ENCODE peak calls at places on chromosomes 6 and 20, in six cellular contexts. One of them, this sample, is unnamed.
A peak's percentile ranks its signal among the peaks of the same experiment; 100 is the strongest.

GRCh38 chr6:18115356-18115755 is 7.1 kb downstream of the NHLRC1 start:
- DNase-seq in lower lobe of right lung: no peak
- DNase-seq in RWPE1: no peak
- DNase-seq in ovary: no peak
- DNase-seq in CD8-positive, alpha-beta T cell: no peak
- DNase-seq in colonic mucosa: no peak
- DNase-seq in this sample: no peak

GRCh38 chr6:149487316-149487715 is 2.5 kb upstream of the ZC3H12D start:
- DNase-seq in CD8-positive, alpha-beta T cell: no peak
- DNase-seq in ovary: no peak
- DNase-seq in lower lobe of right lung: no peak
- DNase-seq in colonic mucosa: no peak
- DNase-seq in RWPE1: no peak
- DNase-seq in this sample: no peak

GRCh38 chr6:72626126-72626525 is 4.3 kb downstream of the KCNQ5 start:
- DNase-seq in colonic mucosa: no peak
- DNase-seq in CD8-positive, alpha-beta T cell: no peak
- DNase-seq in ovary: no peak
- DNase-seq in lower lobe of right lung: no peak
- DNase-seq in RWPE1: no peak
- DNase-seq in this sample: no peak

GRCh38 chr6:14129572-14129971 is 12.0 kb downstream of the CD83 start:
- DNase-seq in colonic mucosa: peak; percentile 53
- DNase-seq in CD8-positive, alpha-beta T cell: no peak
- DNase-seq in ovary: peak; percentile 56
- DNase-seq in lower lobe of right lung: no peak
- DNase-seq in RWPE1: peak; percentile 26
- DNase-seq in this sample: no peak

GRCh38 chr6:24283043-24283985 is 74.5 kb downstream of the DCDC2 start:
- DNase-seq in colonic mucosa: peak; percentile 82
- DNase-seq in lower lobe of right lung: peak; percentile 76
- DNase-seq in ovary: peak; percentile 31
- DNase-seq in CD8-positive, alpha-beta T cell: no peak
- DNase-seq in RWPE1: peak; percentile 79
- DNase-seq in this sample: no peak

GRCh38 chr6:16654703-16655102 is 106.6 kb downstream of the ATXN1 start:
- DNase-seq in RWPE1: no peak
- DNase-seq in colonic mucosa: no peak
- DNase-seq in ovary: no peak
- DNase-seq in CD8-positive, alpha-beta T cell: no peak
- DNase-seq in lower lobe of right lung: no peak
- DNase-seq in this sample: no peak

GRCh38 chr20:31923388-31924271 is 28.2 kb downstream of the PDRG1 start:
- DNase-seq in ovary: no peak
- DNase-seq in lower lobe of right lung: no peak
- DNase-seq in CD8-positive, alpha-beta T cell: no peak
- DNase-seq in RWPE1: no peak
- DNase-seq in colonic mucosa: no peak
- DNase-seq in this sample: no peak

GRCh38 chr20:61584851-61585250 is 332.8 kb downstream of the CDH4 start:
- DNase-seq in colonic mucosa: no peak
- DNase-seq in lower lobe of right lung: no peak
- DNase-seq in CD8-positive, alpha-beta T cell: no peak
- DNase-seq in ovary: no peak
- DNase-seq in RWPE1: no peak
- DNase-seq in this sample: no peak

GRCh38 chr6:10310826-10311225 is 104.0 kb downstream of the TFAP2A start:
- DNase-seq in RWPE1: peak; percentile 71
- DNase-seq in lower lobe of right lung: no peak
- DNase-seq in CD8-positive, alpha-beta T cell: no peak
- DNase-seq in colonic mucosa: no peak
- DNase-seq in ovary: no peak
- DNase-seq in this sample: no peak

GRCh38 chr6:20056350-20056992 is 155.8 kb downstream of the MBOAT1 start:
- DNase-seq in colonic mucosa: no peak
- DNase-seq in ovary: no peak
- DNase-seq in RWPE1: peak; percentile 38
- DNase-seq in CD8-positive, alpha-beta T cell: no peak
- DNase-seq in lower lobe of right lung: no peak
- DNase-seq in this sample: no peak

GRCh38 chr6:17600527-17601388 is 656 bp downstream of the FAM8A1 start:
- DNase-seq in RWPE1: peak; percentile 20
- DNase-seq in lower lobe of right lung: peak; percentile 76
- DNase-seq in colonic mucosa: peak; percentile 54
- DNase-seq in CD8-positive, alpha-beta T cell: peak; percentile 35
- DNase-seq in ovary: peak; percentile 67
- DNase-seq in this sample: no peak

GRCh38 chr6:58073263-58073662 is 755.8 kb downstream of the PRIM2 start:
- DNase-seq in lower lobe of right lung: no peak
- DNase-seq in RWPE1: no peak
- DNase-seq in colonic mucosa: no peak
- DNase-seq in ovary: no peak
- DNase-seq in CD8-positive, alpha-beta T cell: no peak
- DNase-seq in this sample: no peak

GRCh38 chr20:42197599-42197998 is 579.4 kb upstream of the CHD6 start:
- DNase-seq in CD8-positive, alpha-beta T cell: no peak
- DNase-seq in RWPE1: no peak
- DNase-seq in lower lobe of right lung: no peak
- DNase-seq in colonic mucosa: no peak
- DNase-seq in ovary: no peak
- DNase-seq in this sample: no peak

GRCh38 chr20:32582659-32583580 is 2.2 kb downstream of the NOL4L start:
- DNase-seq in lower lobe of right lung: no peak
- DNase-seq in CD8-positive, alpha-beta T cell: no peak
- DNase-seq in colonic mucosa: no peak
- DNase-seq in ovary: peak; percentile 58
- DNase-seq in RWPE1: no peak
- DNase-seq in this sample: no peak

GRCh38 chr6:52392944-52393343 is 27.2 kb upstream of the EFHC1 start:
- DNase-seq in ovary: no peak
- DNase-seq in CD8-positive, alpha-beta T cell: no peak
- DNase-seq in RWPE1: no peak
- DNase-seq in colonic mucosa: no peak
- DNase-seq in lower lobe of right lung: no peak
- DNase-seq in this sample: no peak

GRCh38 chr20:62316331-62317166 is 13.8 kb downstream of the ADRM1 start:
- DNase-seq in ovary: no peak
- DNase-seq in CD8-positive, alpha-beta T cell: no peak
- DNase-seq in RWPE1: no peak
- DNase-seq in colonic mucosa: no peak
- DNase-seq in lower lobe of right lung: no peak
- DNase-seq in this sample: no peak

GRCh38 chr6:29764422-29765196 is 41.4 kb downstream of the HLA-F start:
- DNase-seq in RWPE1: no peak
- DNase-seq in ovary: no peak
- DNase-seq in CD8-positive, alpha-beta T cell: no peak
- DNase-seq in colonic mucosa: peak; percentile 5
- DNase-seq in lower lobe of right lung: no peak
- DNase-seq in this sample: peak; percentile 34

GRCh38 chr6:100803264-100803663 is 77.9 kb downstream of the ASCC3 start:
- DNase-seq in colonic mucosa: no peak
- DNase-seq in CD8-positive, alpha-beta T cell: no peak
- DNase-seq in RWPE1: no peak
- DNase-seq in ovary: no peak
- DNase-seq in lower lobe of right lung: no peak
- DNase-seq in this sample: no peak

GRCh38 chr6:33719326-33719987 is 8.0 kb upstream of the UQCC2 start:
- DNase-seq in colonic mucosa: no peak
- DNase-seq in CD8-positive, alpha-beta T cell: no peak
- DNase-seq in lower lobe of right lung: peak; percentile 40
- DNase-seq in ovary: no peak
- DNase-seq in RWPE1: no peak
- DNase-seq in this sample: no peak

GRCh38 chr6:33717857-33718552 is 6.5 kb upstream of the UQCC2 start:
- DNase-seq in RWPE1: no peak
- DNase-seq in colonic mucosa: no peak
- DNase-seq in ovary: peak; percentile 43
- DNase-seq in CD8-positive, alpha-beta T cell: no peak
- DNase-seq in lower lobe of right lung: peak; percentile 33
- DNase-seq in this sample: no peak

GRCh38 chr6:33720998-33721397 is 9.5 kb upstream of the UQCC2 start:
- DNase-seq in ovary: no peak
- DNase-seq in lower lobe of right lung: no peak
- DNase-seq in RWPE1: no peak
- DNase-seq in CD8-positive, alpha-beta T cell: no peak
- DNase-seq in colonic mucosa: no peak
- DNase-seq in this sample: no peak

GRCh38 chr6:33716890-33717632 is 5.6 kb upstream of the UQCC2 start:
- DNase-seq in ovary: no peak
- DNase-seq in CD8-positive, alpha-beta T cell: no peak
- DNase-seq in lower lobe of right lung: peak; percentile 10
- DNase-seq in RWPE1: peak; percentile 66
- DNase-seq in colonic mucosa: no peak
- DNase-seq in this sample: no peak

GRCh38 chr6:33718713-33719112 is 7.2 kb upstream of the UQCC2 start:
- DNase-seq in colonic mucosa: no peak
- DNase-seq in lower lobe of right lung: no peak
- DNase-seq in CD8-positive, alpha-beta T cell: no peak
- DNase-seq in ovary: no peak
- DNase-seq in RWPE1: no peak
- DNase-seq in this sample: no peak
- H3K27ac ChIP-seq in colonic mucosa: no peak overlapping the region
- H3K27ac ChIP-seq in lower lobe of right lung: no peak overlapping the region
- H3K27ac ChIP-seq in CD8-positive, alpha-beta T cell: no peak overlapping the region
- H3K27ac ChIP-seq in ovary: no peak overlapping the region
- H3K27ac ChIP-seq in RWPE1: no peak overlapping the region
- H3K27ac ChIP-seq in this sample: peak overlapping the region; percentile 63

GRCh38 chr6:30889921-30890645 is 5.8 kb downstream of the DDR1 start:
- DNase-seq in CD8-positive, alpha-beta T cell: no peak
- DNase-seq in lower lobe of right lung: no peak
- DNase-seq in ovary: no peak
- DNase-seq in colonic mucosa: no peak
- DNase-seq in RWPE1: peak; percentile 81
- DNase-seq in this sample: no peak
- H3K27ac ChIP-seq in CD8-positive, alpha-beta T cell: no peak overlapping the region
- H3K27ac ChIP-seq in lower lobe of right lung: no peak overlapping the region
- H3K27ac ChIP-seq in ovary: no peak overlapping the region
- H3K27ac ChIP-seq in colonic mucosa: no peak overlapping the region
- H3K27ac ChIP-seq in RWPE1: peak overlapping the region; percentile 84
- H3K27ac ChIP-seq in this sample: no peak overlapping the region

GRCh38 chr6:2852514-2852855 is 10.8 kb upstream of the SERPINB1 start:
- DNase-seq in CD8-positive, alpha-beta T cell: no peak
- DNase-seq in colonic mucosa: no peak
- DNase-seq in RWPE1: no peak
- DNase-seq in ovary: no peak
- DNase-seq in lower lobe of right lung: no peak
- DNase-seq in this sample: no peak

GRCh38 chr6:2848851-2849250 is 7.2 kb upstream of the SERPINB1 start:
- DNase-seq in CD8-positive, alpha-beta T cell: peak; percentile 64
- DNase-seq in RWPE1: no peak
- DNase-seq in colonic mucosa: peak; percentile 63
- DNase-seq in ovary: no peak
- DNase-seq in lower lobe of right lung: no peak
- DNase-seq in this sample: no peak

GRCh38 chr6:2851727-2852513 is 10.3 kb upstream of the SERPINB1 start:
- DNase-seq in RWPE1: no peak
- DNase-seq in lower lobe of right lung: no peak
- DNase-seq in CD8-positive, alpha-beta T cell: no peak
- DNase-seq in ovary: no peak
- DNase-seq in colonic mucosa: no peak
- DNase-seq in this sample: no peak

GRCh38 chr6:2852921-2853322 is 11.3 kb upstream of the SERPINB1 start:
- DNase-seq in RWPE1: no peak
- DNase-seq in ovary: no peak
- DNase-seq in CD8-positive, alpha-beta T cell: no peak
- DNase-seq in lower lobe of right lung: no peak
- DNase-seq in colonic mucosa: no peak
- DNase-seq in this sample: peak; percentile 82

GRCh38 chr6:2850480-2851150 is 9.0 kb upstream of the SERPINB1 start:
- DNase-seq in RWPE1: no peak
- DNase-seq in ovary: no peak
- DNase-seq in CD8-positive, alpha-beta T cell: no peak
- DNase-seq in lower lobe of right lung: no peak
- DNase-seq in colonic mucosa: peak; percentile 1
- DNase-seq in this sample: no peak
- H3K27ac ChIP-seq in RWPE1: peak overlapping the region; percentile 46
- H3K27ac ChIP-seq in ovary: no peak overlapping the region
- H3K27ac ChIP-seq in CD8-positive, alpha-beta T cell: no peak overlapping the region
- H3K27ac ChIP-seq in lower lobe of right lung: peak overlapping the region; percentile 22
- H3K27ac ChIP-seq in colonic mucosa: no peak overlapping the region
- H3K27ac ChIP-seq in this sample: no peak overlapping the region

DNA sequence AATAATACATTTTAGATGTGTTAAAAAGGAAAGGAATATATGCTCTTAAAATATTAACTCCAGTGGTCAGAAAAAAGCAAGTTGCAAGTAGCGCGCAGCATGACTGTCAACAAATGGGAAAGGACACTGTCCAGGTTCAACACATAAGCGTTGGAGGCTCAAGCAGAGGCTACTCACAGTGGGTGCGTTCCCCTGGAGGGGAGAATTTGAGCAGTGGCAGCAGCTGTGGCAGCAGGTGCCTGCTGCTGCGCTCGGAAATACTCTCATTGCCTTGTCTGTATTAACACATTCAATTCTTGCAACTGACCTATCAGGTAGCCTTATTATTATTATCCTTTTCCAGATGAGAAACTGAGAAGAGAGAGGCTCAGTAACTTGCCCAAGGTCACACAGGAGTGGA is 21.9 kb upstream of the CCN6 start:
- DNase-seq in lower lobe of right lung: no peak
- DNase-seq in RWPE1: no peak
- DNase-seq in ovary: no peak
- DNase-seq in colonic mucosa: no peak
- DNase-seq in CD8-positive, alpha-beta T cell: no peak
- DNase-seq in this sample: no peak
- H3K27ac ChIP-seq in lower lobe of right lung: no peak overlapping the region
- H3K27ac ChIP-seq in RWPE1: no peak overlapping the region
- H3K27ac ChIP-seq in ovary: no peak overlapping the region
- H3K27ac ChIP-seq in colonic mucosa: no peak overlapping the region
- H3K27ac ChIP-seq in CD8-positive, alpha-beta T cell: no peak overlapping the region
- H3K27ac ChIP-seq in this sample: no peak overlapping the region

DNA sequence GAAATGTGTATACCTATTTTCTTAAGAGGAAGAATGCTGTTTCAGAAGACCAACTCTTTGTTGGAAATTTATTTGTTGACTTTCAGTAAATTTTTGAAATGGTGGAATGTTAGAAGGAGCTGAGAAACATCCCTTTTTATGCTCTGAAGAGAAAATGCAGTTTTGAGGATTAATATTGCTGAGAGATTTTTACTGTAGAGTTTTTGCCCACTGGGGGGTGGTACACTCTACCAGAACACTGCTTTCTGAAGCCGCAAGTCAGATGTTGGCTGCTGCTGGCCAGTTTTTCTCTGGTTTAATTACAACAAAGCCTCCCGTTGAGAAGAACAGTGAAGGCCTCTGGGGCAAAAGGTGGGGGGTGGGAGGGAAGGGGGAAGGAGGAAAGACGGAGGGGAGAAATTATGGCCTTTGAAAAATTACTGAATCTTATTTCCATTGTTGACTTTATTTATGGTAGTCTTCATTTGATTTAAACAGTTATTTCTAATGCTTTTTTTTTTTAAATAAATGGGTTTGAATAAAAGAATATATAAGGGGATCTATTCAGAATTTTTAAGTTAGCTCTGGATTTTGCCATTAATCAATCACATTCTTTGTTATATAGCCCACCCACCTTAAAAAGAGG is 3.0 kb downstream of the FLRT3 start:
- DNase-seq in lower lobe of right lung: no peak
- DNase-seq in colonic mucosa: no peak
- DNase-seq in RWPE1: peak; percentile 51
- DNase-seq in ovary: peak; percentile 62
- DNase-seq in CD8-positive, alpha-beta T cell: no peak
- DNase-seq in this sample: no peak
- H3K27ac ChIP-seq in lower lobe of right lung: peak overlapping the region; percentile 77
- H3K27ac ChIP-seq in colonic mucosa: no peak overlapping the region
- H3K27ac ChIP-seq in RWPE1: no peak overlapping the region
- H3K27ac ChIP-seq in ovary: peak overlapping the region; percentile 9
- H3K27ac ChIP-seq in CD8-positive, alpha-beta T cell: no peak overlapping the region
- H3K27ac ChIP-seq in this sample: no peak overlapping the region

This sample was measured in vagina.